ENCODE peak calls at places on chromosomes 1 and 21, in ten cellular contexts. A is A549; C is brain microvascular endothelial cell; Y is activated CD8-positive, alpha-beta T cell treated with anti-CD3 and anti-CD28 coated beads for 36 hours; G is CD4-positive, alpha-beta T cell; Q is PC-9; O is Panc1; I is endothelial cell of umbilical vein; D is PC-3; V is breast epithelium. K is an unnamed sample.

GRCh38 chr1:35443768-35444518 is 113.3 kb downstream of the KIAA0319L start:
- DNase-seq in A (no peak), O (no peak), V (no peak), C (no peak), Q (no peak), D (peak), G (no peak), I (no peak), Y (no peak), K (no peak)

GRCh38 chr1:168913711-168914463 is 184.9 kb upstream of the DPT start:
- DNase-seq in O (no peak), A (no peak), G (no peak), C (no peak), V (no peak), Y (no peak), Q (no peak), I (no peak), D (no peak), K (no peak)

GRCh38 chr1:117146570-117147340 is 25.2 kb upstream of the TRIM45 start:
- DNase-seq in Q (peak), O (no peak), Y (no peak), A (peak), G (no peak), D (peak), V (no peak), I (no peak), C (peak), K (no peak)

GRCh38 chr1:41646186-41646585 is 161.7 kb upstream of the EDN2 start:
- DNase-seq in Y (no peak), O (no peak), G (no peak), Q (no peak), I (no peak), V (no peak), A (no peak), D (no peak), C (no peak), K (no peak)

GRCh38 chr1:52359676-52360594 is 6.1 kb downstream of the CC2D1B start:
- DNase-seq in Q (no peak), A (no peak), D (no peak), Y (no peak), I (no peak), V (no peak), G (no peak), C (no peak), O (no peak), K (no peak)

GRCh38 chr21:46077674-46078101 is 20.2 kb upstream of the COL6A2 start:
- DNase-seq in G (no peak), C (no peak), Q (no peak), I (no peak), V (peak), O (no peak), D (no peak), A (no peak), Y (no peak), K (no peak)

GRCh38 chr1:198423701-198424100 is 116.8 kb downstream of the ATP6V1G3 start:
- DNase-seq in Q (no peak), Y (no peak), G (no peak), A (no peak), I (no peak), C (no peak), D (no peak), O (no peak), V (no peak), K (no peak)

GRCh38 chr1:1665815-1666251 is 7.0 kb upstream of the CDK11B start:
- DNase-seq in Y (peak), A (no peak), C (no peak), O (no peak), I (no peak), D (no peak), Q (no peak), V (no peak), G (no peak), K (peak)

GRCh38 chr1:36083219-36083618 is 675 bp upstream of the TEKT2 start:
- DNase-seq in I (no peak), Y (no peak), C (no peak), V (no peak), Q (no peak), O (no peak), G (no peak), A (no peak), D (no peak), K (no peak)

GRCh38 chr1:12448746-12449177 is 169.2 kb downstream of the DHRS3 start:
- DNase-seq in V (no peak), G (no peak), A (no peak), Y (no peak), C (peak), O (no peak), D (no peak), Q (no peak), I (no peak), K (no peak)

GRCh38 chr1:171457412-171457811 is 27.9 kb upstream of the PRRC2C start:
- DNase-seq in A (no peak), V (no peak), Q (no peak), C (no peak), G (no peak), I (no peak), Y (no peak), O (no peak), D (peak), K (no peak)

GRCh38 chr1:147892731-147893214 is 9.8 kb upstream of the GJA8 start:
- DNase-seq in A (peak), Q (peak), C (peak), Y (peak), G (peak), D (peak), I (peak), V (no peak), O (peak), K (peak)

GRCh38 chr1:9717193-9718005 is 65.9 kb downstream of the PIK3CD start:
- DNase-seq in C (no peak), O (no peak), I (peak), G (peak), V (no peak), A (no peak), Y (peak), D (no peak), Q (no peak), K (peak)

GRCh38 chr1:161013591-161014513 is 7.1 kb downstream of the F11R start:
- DNase-seq in V (peak), I (peak), G (peak), O (no peak), C (peak), Q (peak), A (peak), Y (peak), D (peak), K (peak)

GRCh38 chr1:48061162-48062136 is 64.3 kb upstream of the TRABD2B start:
- DNase-seq in O (peak), A (peak), Y (peak), G (no peak), V (no peak), I (peak), D (peak), C (peak), Q (no peak), K (peak)

GRCh38 chr1:113615425-113615824 is 143.9 kb downstream of the PHTF1 start:
- DNase-seq in Y (no peak), O (no peak), D (peak), V (no peak), Q (peak), G (no peak), C (no peak), A (no peak), I (no peak), K (no peak)

GRCh38 chr1:156592910-156593732 is 1.5 kb downstream of the NAXE start:
- DNase-seq in Q (no peak), V (peak), G (no peak), D (no peak), Y (peak), A (no peak), O (no peak), I (peak), C (no peak), K (no peak)

GRCh38 chr1:27886744-27887143 is 14.4 kb downstream of the THEMIS2 start:
- DNase-seq in A (no peak), V (no peak), O (no peak), Y (no peak), D (no peak), G (no peak), I (no peak), C (no peak), Q (no peak), K (no peak)

GRCh38 chr1:205652984-205653383 is 21.2 kb upstream of the ELK4 start:
- DNase-seq in A (no peak), G (no peak), C (no peak), O (no peak), I (no peak), Q (no peak), Y (no peak), D (peak), V (no peak), K (no peak)

GRCh38 chr1:46991083-46991923 is 32.2 kb upstream of the CYP4X1 start:
- DNase-seq in C (no peak), G (no peak), Y (no peak), V (no peak), I (no peak), Q (no peak), A (no peak), O (no peak), D (peak), K (no peak)

GRCh38 chr1:76426606-76427005 is 352.1 kb downstream of the ST6GALNAC3 start:
- DNase-seq in D (no peak), Q (no peak), G (no peak), Y (no peak), I (no peak), C (peak), A (no peak), V (no peak), O (no peak), K (no peak)

GRCh38 chr1:84836145-84836544 is 56.9 kb downstream of the LPAR3 start:
- DNase-seq in Y (no peak), O (no peak), C (peak), I (no peak), V (no peak), A (no peak), D (peak), G (no peak), Q (peak), K (no peak)

GRCh38 chr1:208835781-208836180 is 591.6 kb upstream of the PLXNA2 start:
- DNase-seq in A (no peak), V (no peak), D (no peak), C (no peak), O (no peak), Y (no peak), Q (no peak), I (no peak), G (no peak), K (no peak)

GRCh38 chr1:208242829-208243521 is 1.2 kb downstream of the PLXNA2 start:
- DNase-seq in Y (no peak), Q (no peak), I (no peak), D (peak), A (no peak), V (no peak), G (no peak), O (no peak), C (no peak), K (no peak)

GRCh38 chr1:14954210-14954609 is 199.3 kb upstream of the TMEM51 start:
- DNase-seq in A (no peak), O (no peak), Q (no peak), G (no peak), C (no peak), I (no peak), D (peak), V (peak), Y (no peak), K (no peak)

GRCh38 chr21:28871388-28872015 is 121.2 kb downstream of the LTN1 start:
- DNase-seq in O (no peak), D (no peak), C (peak), A (no peak), G (no peak), V (no peak), Y (no peak), I (no peak), Q (no peak), K (no peak)

GRCh38 chr1:76254165-76255043 is 179.9 kb downstream of the ST6GALNAC3 start:
- DNase-seq in O (no peak), G (no peak), Y (peak), V (no peak), A (no peak), Q (no peak), C (no peak), I (peak), D (no peak), K (no peak)

GRCh38 chr1:213606252-213606820 is 381.4 kb upstream of the PROX1 start:
- DNase-seq in V (no peak), A (no peak), Y (no peak), D (no peak), G (no peak), I (no peak), O (no peak), C (no peak), Q (no peak), K (no peak)

GRCh38 chr1:21624577-21625389 is 44.4 kb downstream of the RAP1GAP start:
- DNase-seq in Q (no peak), V (no peak), D (no peak), Y (no peak), A (no peak), I (no peak), G (no peak), C (no peak), O (no peak), K (no peak)

GRCh38 chr1:7558481-7558880 is 212.6 kb upstream of the VAMP3 start:
- DNase-seq in Y (no peak), V (no peak), D (no peak), G (no peak), C (no peak), Q (no peak), I (no peak), A (no peak), O (no peak), K (no peak)

GRCh38 chr1:245987997-245988392 is 519.1 kb downstream of the SMYD3 start:
- DNase-seq in Q (no peak), A (no peak), I (no peak), D (no peak), C (no peak), Y (no peak), O (no peak), V (no peak), G (no peak), K (no peak)

GRCh38 chr21:29904359-29905282 is 35.2 kb downstream of the GRIK1 start:
- DNase-seq in Q (no peak), V (no peak), A (no peak), C (peak), I (no peak), D (peak), O (no peak), G (no peak), Y (no peak), K (no peak)

GRCh38 chr1:229273507-229274232 is 2.8 kb downstream of the RAB4A start:
- DNase-seq in Y (no peak), C (no peak), O (no peak), Q (peak), A (no peak), D (peak), G (no peak), I (peak), V (no peak), K (no peak)

GRCh38 chr1:57748696-57749095 is 324.8 kb upstream of the DAB1 start:
- DNase-seq in C (no peak), V (no peak), Q (no peak), Y (no peak), G (no peak), O (no peak), I (no peak), D (no peak), A (no peak), K (no peak)

GRCh38 chr1:244341455-244342450 is 110.0 kb downstream of the ADSS2 start:
- DNase-seq in I (peak), A (peak), C (no peak), Q (no peak), D (peak), Y (peak), O (no peak), G (no peak), V (no peak), K (no peak)

GRCh38 chr21:46226920-46227599 is 1.5 kb downstream of the LSS start:
- DNase-seq in A (no peak), G (no peak), Y (no peak), C (peak), O (no peak), V (no peak), D (no peak), I (no peak), Q (no peak), K (peak)

GRCh38 chr1:182789138-182790076 is at the start of gene NPL:
- DNase-seq in V (peak), O (no peak), D (peak), C (peak), G (peak), Y (peak), Q (no peak), I (peak), A (peak), K (peak)

GRCh38 chr1:235266967-235267366 is 61.0 kb downstream of the ARID4B start:
- DNase-seq in I (no peak), G (no peak), Q (no peak), Y (no peak), V (no peak), D (no peak), A (no peak), C (no peak), O (no peak), K (no peak)

GRCh38 chr1:59005491-59006308 is 221.9 kb upstream of the JUN start:
- DNase-seq in A (no peak), G (no peak), V (no peak), Q (no peak), Y (peak), O (no peak), D (no peak), C (no peak), I (no peak), K (peak)

GRCh38 chr1:109309347-109309746 is 2.5 kb upstream of the MYBPHL start:
- DNase-seq in I (no peak), O (no peak), C (no peak), Q (no peak), G (no peak), A (no peak), Y (no peak), V (no peak), D (no peak), K (no peak)

GRCh38 chr1:109306832-109307362 is at the start of gene MYBPHL:
- DNase-seq in Y (no peak), G (no peak), Q (no peak), A (no peak), O (no peak), D (no peak), I (no peak), V (no peak), C (no peak), K (no peak)

GRCh38 chr1:109312246-109312645 is 5.4 kb upstream of the MYBPHL start:
- DNase-seq in A (no peak), D (no peak), Y (no peak), Q (no peak), O (no peak), C (no peak), G (no peak), I (no peak), V (no peak), K (no peak)

GRCh38 chr1:109304221-109304915 is 2.4 kb downstream of the MYBPHL start:
- DNase-seq in C (no peak), Y (no peak), D (no peak), O (no peak), Q (no peak), A (no peak), I (no peak), G (no peak), V (no peak), K (no peak)

GRCh38 chr1:109307363-109308021 is 681 bp upstream of the MYBPHL start:
- DNase-seq in Q (no peak), V (no peak), G (no peak), D (no peak), O (no peak), Y (peak), I (no peak), C (no peak), A (no peak), K (no peak)
- TF ChIP-seq CTCF in Q (no peak), V (no peak), G (no peak), D (no peak), O (no peak), Y (no peak), I (no peak), C (no peak), A (no peak), K (no peak)

DNA sequence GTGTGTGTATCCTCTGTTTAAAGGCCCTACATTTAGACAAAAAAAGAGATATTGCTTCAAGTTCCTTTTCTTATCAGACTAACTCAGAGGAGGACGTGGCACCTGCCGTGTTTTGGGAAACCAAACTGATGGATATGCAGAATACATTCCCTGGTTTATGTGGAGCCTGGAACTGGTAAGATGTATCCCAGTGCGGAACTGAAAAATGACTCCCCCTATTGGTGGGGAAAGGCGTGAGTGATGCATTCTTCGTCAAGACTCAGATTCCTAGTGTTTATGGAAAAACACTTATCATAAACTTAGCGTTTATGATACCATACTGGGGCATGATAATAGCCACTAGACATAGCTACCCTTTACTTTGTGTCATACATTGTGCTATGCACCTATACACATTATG is 154.2 kb downstream of the ZNF326 start:
- DNase-seq in V (no peak), A (no peak), I (no peak), O (no peak), D (no peak), G (no peak), Y (no peak), Q (no peak), C (no peak), K (no peak)
- TF ChIP-seq CTCF in V (no peak), A (no peak), I (no peak), O (peak), D (peak), G (no peak), Y (peak), Q (peak), C (peak), K (no peak)

GRCh38 chr1:81259620-81260411 is 540.9 kb upstream of the ADGRL2 start:
- DNase-seq in I (no peak), Y (no peak), V (no peak), O (no peak), G (no peak), C (no peak), D (no peak), Q (no peak), A (no peak), K (no peak)

GRCh38 chr1:81252471-81253160 is 548.1 kb upstream of the ADGRL2 start:
- DNase-seq in Q (no peak), C (no peak), G (no peak), V (no peak), O (no peak), A (no peak), I (no peak), D (no peak), Y (no peak), K (no peak)

GRCh38 chr1:81254068-81254467 is 546.7 kb upstream of the ADGRL2 start:
- DNase-seq in A (no peak), O (no peak), G (no peak), Y (no peak), V (no peak), I (no peak), C (no peak), Q (no peak), D (no peak), K (no peak)

DNA sequence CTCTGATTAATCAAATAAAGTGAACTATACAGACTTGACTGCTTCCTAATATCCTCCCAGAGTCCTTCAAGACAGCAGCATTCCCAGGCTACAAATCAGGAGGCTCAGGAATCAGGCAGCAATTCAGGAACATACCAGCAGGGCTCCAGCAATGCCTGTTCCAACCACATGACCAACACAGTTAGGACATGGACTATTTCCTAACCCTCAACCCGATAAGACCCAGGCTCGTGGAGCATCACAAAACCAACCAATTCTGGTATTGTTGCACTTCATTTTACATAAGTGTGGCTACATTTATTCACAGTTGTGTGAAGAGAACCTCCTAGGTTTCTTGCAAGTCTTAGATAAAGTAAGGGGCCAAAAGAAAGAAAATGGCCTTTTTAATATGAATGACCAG is 546.2 kb upstream of the ADGRL2 start:
- DNase-seq in A (no peak), I (no peak), Y (no peak), V (no peak), Q (no peak), O (no peak), C (no peak), D (peak), G (no peak), K (no peak)
- TF ChIP-seq CTCF in A (no peak), I (peak), Y (no peak), V (peak), Q (no peak), O (no peak), C (peak), D (no peak), G (no peak), K (no peak)

GRCh38 chr1:94792473-94792875 is 27.7 kb upstream of the SLC44A3 start:
- DNase-seq in C (peak), G (no peak), O (no peak), Y (no peak), D (peak), I (no peak), A (no peak), V (no peak), Q (peak), K (peak)
- TF ChIP-seq CTCF in C (peak), G (no peak), O (no peak), Y (no peak), D (peak), I (no peak), A (no peak), V (peak), Q (no peak), K (no peak)

DNA sequence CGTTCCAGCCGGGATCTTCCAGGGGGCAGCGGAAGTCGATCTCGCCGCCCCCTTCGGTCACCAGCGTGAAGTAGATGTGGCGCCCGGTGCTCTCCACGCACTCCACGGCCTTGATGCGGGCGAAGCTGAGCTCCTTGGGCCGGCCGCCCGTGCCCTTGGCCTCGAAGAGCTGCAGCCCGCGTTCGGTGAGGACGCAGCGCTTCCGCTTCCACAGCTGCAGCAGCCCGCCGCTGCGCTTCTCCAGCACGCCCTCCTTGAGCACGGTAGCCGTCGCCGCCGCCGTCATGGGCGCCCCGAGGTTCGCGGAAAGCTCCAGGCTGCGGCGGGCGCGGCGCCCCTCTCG is 516 bp downstream of the PHLDA3 start:
- DNase-seq in A (no peak), Y (peak), D (peak), Q (no peak), V (no peak), I (peak), C (no peak), O (no peak), G (no peak), K (peak)
- TF ChIP-seq CTCF in A (no peak), Y (no peak), D (no peak), Q (no peak), V (no peak), I (no peak), C (no peak), O (no peak), G (no peak), K (peak)